ENCODE peak calls at places on chromosomes 12 and 14, in eight cellular contexts. N, T, W, R, C, B, K and M are unnamed samples.

GRCh38 chr12:22543246-22544037 is 900 bp downstream of the C2CD5 start:
- DNase-seq in N (peak), T (peak), W (peak), R (peak), C (peak), B (no peak), K (peak), M (peak)

GRCh38 chr14:50022661-50023060 is 93.7 kb downstream of the VCPKMT start:
- DNase-seq in N (no peak), T (no peak), W (no peak), R (no peak), C (no peak), B (no peak), K (no peak), M (no peak)

GRCh38 chr12:19496249-19497208 is 57.2 kb downstream of the AEBP2 start:
- DNase-seq in N (no peak), T (no peak), W (no peak), R (no peak), C (no peak), B (no peak), K (no peak), M (no peak)

GRCh38 chr14:106024983-106025604 is 498.7 kb downstream of the TMEM121 start:
- DNase-seq in N (no peak), T (no peak), W (peak), R (no peak), C (no peak), B (no peak), K (no peak), M (no peak)

GRCh38 chr12:69097619-69098368 is 141.6 kb upstream of the CPSF6 start:
- DNase-seq in N (peak), T (peak), W (no peak), R (no peak), C (no peak), B (peak), K (no peak), M (no peak)

GRCh38 chr12:108000111-108000510 is 129.0 kb upstream of the WSCD2 start:
- DNase-seq in N (no peak), T (no peak), W (no peak), R (no peak), C (no peak), B (no peak), K (no peak), M (no peak)

GRCh38 chr14:103326078-103326477 is 8.0 kb upstream of the EIF5 start:
- DNase-seq in N (no peak), T (no peak), W (no peak), R (no peak), C (no peak), B (no peak), K (no peak), M (no peak)

GRCh38 chr12:82359115-82359478 is 768 bp downstream of the METTL25 start:
- DNase-seq in N (no peak), T (peak), W (no peak), R (peak), C (no peak), B (no peak), K (no peak), M (no peak)

GRCh38 chr12:57103856-57104255 is 7.3 kb downstream of the STAT6 start:
- DNase-seq in N (no peak), T (no peak), W (no peak), R (no peak), C (no peak), B (no peak), K (no peak), M (no peak)

GRCh38 chr14:102187044-102187443 is 47.3 kb downstream of the WDR20 start:
- DNase-seq in N (peak), T (peak), W (no peak), R (no peak), C (no peak), B (peak), K (no peak), M (no peak)

GRCh38 chr14:88825503-88825902 is 1.1 kb downstream of the TTC8 start:
- DNase-seq in N (no peak), T (no peak), W (no peak), R (no peak), C (no peak), B (no peak), K (no peak), M (no peak)

GRCh38 chr12:1583421-1584078 is 10.8 kb downstream of the FBXL14 start:
- DNase-seq in N (peak), T (peak), W (peak), R (peak), C (peak), B (no peak), K (no peak), M (peak)

GRCh38 chr12:103829092-103829491 is 11.9 kb downstream of the NT5DC3 start:
- DNase-seq in N (no peak), T (no peak), W (no peak), R (no peak), C (no peak), B (no peak), K (no peak), M (no peak)

GRCh38 chr12:121657305-121658008 is 12.0 kb downstream of the MORN3 start:
- DNase-seq in N (no peak), T (peak), W (no peak), R (no peak), C (no peak), B (no peak), K (no peak), M (no peak)

GRCh38 chr12:97960741-97961608 is 498.4 kb downstream of the RMST start:
- DNase-seq in N (no peak), T (no peak), W (peak), R (peak), C (no peak), B (no peak), K (no peak), M (no peak)

GRCh38 chr14:77409131-77409533 is 14.2 kb downstream of the NOXRED1 start:
- DNase-seq in N (no peak), T (peak), W (peak), R (peak), C (no peak), B (no peak), K (no peak), M (peak)

GRCh38 chr14:24630872-24631477 is 3.0 kb downstream of the GZMB start:
- DNase-seq in N (no peak), T (peak), W (no peak), R (no peak), C (no peak), B (peak), K (no peak), M (no peak)

GRCh38 chr12:52767020-52767379 is 10.1 kb downstream of the KRT76 start:
- DNase-seq in N (no peak), T (no peak), W (no peak), R (no peak), C (no peak), B (no peak), K (no peak), M (no peak)

GRCh38 chr12:67698711-67699603 is 50.4 kb downstream of the DYRK2 start:
- DNase-seq in N (peak), T (peak), W (peak), R (peak), C (no peak), B (peak), K (no peak), M (no peak)

GRCh38 chr12:113781415-113782198 is 184.5 kb downstream of the RBM19 start:
- DNase-seq in N (peak), T (peak), W (no peak), R (no peak), C (no peak), B (no peak), K (no peak), M (no peak)

GRCh38 chr12:24045816-24046257 is 96.4 kb upstream of the SOX5 start:
- DNase-seq in N (no peak), T (peak), W (no peak), R (no peak), C (no peak), B (no peak), K (no peak), M (no peak)